ENCODE peak calls at places on chromosomes 11 and 22, in five cellular contexts. Q is K562, L is GM23338, O is GM12878, T is neural progenitor cell. W is an unnamed sample. For H3K27me3, the result is how much of the 10 kb centered on the place peaks cover.

GRCh38 chr11:102810943-102811528 is 13.1 kb upstream of the MMP1 start:
- DNase-seq in O (no peak), Q (no peak), T (peak), L (peak), W (peak)

GRCh38 chr11:47983464-47984397 is 3.4 kb downstream of the PTPRJ start:
- DNase-seq in L (no peak), O (no peak), Q (no peak), T (no peak), W (peak)

GRCh38 chr11:6596237-6596877 is 7.1 kb downstream of the RRP8 start:
- DNase-seq in L (no peak), T (no peak), Q (no peak), O (no peak), W (no peak)

GRCh38 chr22:36546932-36547331 is 18.0 kb upstream of the EIF3D start:
- DNase-seq in T (no peak), O (no peak), L (no peak), Q (no peak), W (no peak)

GRCh38 chr11:113389288-113389687 is 1.7 kb downstream of the ANKK1 start:
- DNase-seq in T (peak), Q (no peak), L (no peak), O (no peak), W (no peak)

GRCh38 chr11:1557904-1558831 is 13.9 kb downstream of the DUSP8 start:
- DNase-seq in T (no peak), Q (no peak), O (no peak), L (no peak), W (no peak)

GRCh38 chr22:20464096-20464614 is 26.5 kb upstream of the SCARF2 start:
- DNase-seq in T (no peak), Q (no peak), O (no peak), L (no peak), W (peak)

GRCh38 chr22:26016916-26017315 is 152.3 kb upstream of the SEZ6L start:
- DNase-seq in O (no peak), Q (no peak), T (no peak), L (no peak), W (no peak)

GRCh38 chr11:122230387-122230760 is 114.4 kb upstream of the BLID start:
- DNase-seq in O (no peak), L (no peak), T (no peak), Q (no peak), W (no peak)

GRCh38 chr11:131246589-131247164 is 123.7 kb upstream of the NTM start:
- DNase-seq in L (peak), O (no peak), T (peak), Q (peak), W (no peak)

GRCh38 chr11:18313985-18314763 is 7.8 kb downstream of the HPS5 start:
- DNase-seq in T (no peak), O (no peak), L (peak), Q (peak), W (no peak)

GRCh38 chr11:71436861-71437260 is 11.3 kb downstream of the DHCR7 start:
- DNase-seq in L (no peak), T (no peak), Q (no peak), O (no peak), W (no peak)

GRCh38 chr11:82765466-82766034 is 31.9 kb upstream of the FAM181B start:
- DNase-seq in Q (no peak), T (no peak), L (peak), O (no peak), W (no peak)

GRCh38 chr22:49052023-49052538 is 775.6 kb downstream of the BRD1 start:
- DNase-seq in T (no peak), Q (peak), O (no peak), L (no peak), W (no peak)

GRCh38 chr11:114366331-114367243 is 33.7 kb downstream of the C11orf71 start:
- DNase-seq in L (no peak), T (no peak), Q (no peak), O (no peak), W (no peak)

GRCh38 chr11:130580372-130580771 is 131.9 kb downstream of the ADAMTS15 start:
- DNase-seq in Q (no peak), L (peak), T (peak), O (no peak), W (no peak)

GRCh38 chr11:44899959-44900358 is 50.7 kb downstream of the TP53I11 start:
- DNase-seq in O (peak), T (peak), L (peak), Q (peak), W (peak)

GRCh38 chr11:48005878-48006277 is 25.5 kb downstream of the PTPRJ start:
- DNase-seq in T (peak), L (no peak), Q (no peak), O (no peak), W (no peak)

GRCh38 chr22:49435596-49435995 is 392.1 kb downstream of the BRD1 start:
- DNase-seq in L (no peak), O (no peak), T (no peak), Q (no peak), W (no peak)

GRCh38 chr22:36874309-36874696 is 13.5 kb downstream of the NCF4 start:
- DNase-seq in Q (no peak), L (no peak), O (no peak), T (no peak), W (no peak)

GRCh38 chr11:134236834-134237556 is 12.5 kb downstream of the VPS26B start:
- DNase-seq in O (no peak), Q (no peak), L (no peak), T (no peak), W (no peak)

GRCh38 chr11:62671272-62671603 is 235 bp upstream of the UQCC3 start:
- DNase-seq in L (no peak), O (no peak), T (no peak), Q (no peak), W (no peak)

GRCh38 chr11:44842219-44842618 is 108.5 kb downstream of the TP53I11 start:
- DNase-seq in L (no peak), O (no peak), Q (no peak), T (no peak), W (no peak)

GRCh38 chr11:16925495-16926065 is 88.6 kb downstream of the PLEKHA7 start:
- DNase-seq in O (no peak), T (peak), Q (no peak), L (peak), W (peak)

GRCh38 chr11:64720167-64720566 is 2.8 kb downstream of the NRXN2 start:
- DNase-seq in L (no peak), O (no peak), Q (no peak), T (no peak), W (no peak)

GRCh38 chr11:64722141-64723050 is 601 bp downstream of the NRXN2 start:
- DNase-seq in L (peak), Q (no peak), O (no peak), T (no peak), W (no peak)

GRCh38 chr11:64720640-64721358 is 2.2 kb downstream of the NRXN2 start:
- DNase-seq in O (no peak), Q (no peak), T (no peak), L (no peak), W (no peak)

GRCh38 chr11:64719406-64719805 is 3.6 kb downstream of the NRXN2 start:
- DNase-seq in T (no peak), O (no peak), Q (no peak), L (no peak), W (no peak)

DNA sequence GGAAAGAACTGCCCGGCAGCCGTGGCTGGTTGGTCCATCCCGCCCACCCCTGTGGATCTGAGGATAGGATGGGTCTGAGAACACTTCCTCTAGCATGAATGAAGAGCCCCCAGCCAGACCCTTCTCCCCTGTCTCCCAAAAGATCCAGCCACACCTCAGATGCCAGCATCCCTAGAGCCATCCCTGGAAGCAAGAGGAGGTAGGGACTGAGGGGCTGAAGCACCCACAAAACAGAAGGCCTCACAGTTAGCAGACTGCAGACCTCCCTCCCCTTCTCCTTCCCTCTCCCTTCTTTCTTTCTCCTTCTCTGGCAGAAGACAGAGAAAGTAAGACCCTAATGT is 1.7 kb downstream of the NRXN2 start:
- DNase-seq in Q (no peak), L (no peak), O (no peak), T (no peak), W (no peak)
- H3K27me3 ChIP-seq in Q (under half), L (under half), O (under half), T (half or more), W (half or more)

GRCh38 chr11:45924036-45924915 is 1.8 kb downstream of the LARGE2 start:
- DNase-seq in Q (no peak), T (peak), O (no peak), L (no peak), W (no peak)
- TF ChIP-seq EZH2 in Q (no peak), T (no peak), O (no peak), L (no peak), W (no peak)

GRCh38 chr11:12016246-12016645 is 7.8 kb upstream of the DKK3 start:
- DNase-seq in Q (no peak), L (no peak), O (no peak), T (no peak), W (no peak)

GRCh38 chr11:12019337-12019736 is 10.9 kb upstream of the DKK3 start:
- DNase-seq in Q (no peak), O (no peak), L (no peak), T (peak), W (no peak)

GRCh38 chr11:12017243-12017678 is 8.8 kb upstream of the DKK3 start:
- DNase-seq in Q (no peak), L (no peak), O (no peak), T (no peak), W (no peak)

GRCh38 chr11:12019867-12020416 is 11.5 kb upstream of the DKK3 start:
- DNase-seq in T (no peak), Q (no peak), O (no peak), L (no peak), W (no peak)

DNA sequence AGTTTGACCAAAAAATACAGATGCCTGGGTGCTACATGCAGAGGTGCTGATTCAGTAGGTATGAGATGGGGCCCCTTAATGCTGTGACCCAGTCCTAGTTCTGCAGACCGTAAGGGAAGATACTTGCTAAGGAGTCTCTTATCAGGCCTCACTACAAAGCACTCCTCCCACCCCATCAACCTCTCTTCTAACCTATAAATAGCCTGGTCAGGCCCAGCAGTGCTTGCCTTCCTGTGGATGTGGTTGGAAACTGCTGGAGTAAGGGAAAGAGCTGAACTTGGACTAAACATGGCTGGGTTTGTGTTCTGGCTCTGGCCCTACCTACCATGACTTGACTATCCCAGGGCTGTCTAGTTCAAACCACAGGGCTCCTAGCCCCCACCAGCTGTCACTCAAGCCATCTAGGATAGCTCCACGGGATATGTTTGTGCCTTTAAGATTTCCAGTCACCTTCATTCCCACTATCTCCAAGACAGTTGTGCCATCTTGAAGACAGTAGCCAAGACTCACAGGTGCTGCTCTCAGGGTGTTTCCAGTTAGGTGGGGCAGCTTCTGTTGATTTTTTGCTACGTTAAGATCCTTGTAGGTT is 9.5 kb upstream of the DKK3 start:
- DNase-seq in T (no peak), Q (peak), O (no peak), L (no peak), W (no peak)
- H3K27ac ChIP-seq in T (no peak), Q (no peak), O (no peak), L (no peak), W (no peak)

GRCh38 chr11:61489833-61490585 is 18.5 kb upstream of the LRRC10B start:
- DNase-seq in Q (peak), O (no peak), T (peak), L (peak), W (no peak)
- H3K27me3 ChIP-seq in Q (half or more), O (under half), T (under half), L (under half), W (half or more)

DNA sequence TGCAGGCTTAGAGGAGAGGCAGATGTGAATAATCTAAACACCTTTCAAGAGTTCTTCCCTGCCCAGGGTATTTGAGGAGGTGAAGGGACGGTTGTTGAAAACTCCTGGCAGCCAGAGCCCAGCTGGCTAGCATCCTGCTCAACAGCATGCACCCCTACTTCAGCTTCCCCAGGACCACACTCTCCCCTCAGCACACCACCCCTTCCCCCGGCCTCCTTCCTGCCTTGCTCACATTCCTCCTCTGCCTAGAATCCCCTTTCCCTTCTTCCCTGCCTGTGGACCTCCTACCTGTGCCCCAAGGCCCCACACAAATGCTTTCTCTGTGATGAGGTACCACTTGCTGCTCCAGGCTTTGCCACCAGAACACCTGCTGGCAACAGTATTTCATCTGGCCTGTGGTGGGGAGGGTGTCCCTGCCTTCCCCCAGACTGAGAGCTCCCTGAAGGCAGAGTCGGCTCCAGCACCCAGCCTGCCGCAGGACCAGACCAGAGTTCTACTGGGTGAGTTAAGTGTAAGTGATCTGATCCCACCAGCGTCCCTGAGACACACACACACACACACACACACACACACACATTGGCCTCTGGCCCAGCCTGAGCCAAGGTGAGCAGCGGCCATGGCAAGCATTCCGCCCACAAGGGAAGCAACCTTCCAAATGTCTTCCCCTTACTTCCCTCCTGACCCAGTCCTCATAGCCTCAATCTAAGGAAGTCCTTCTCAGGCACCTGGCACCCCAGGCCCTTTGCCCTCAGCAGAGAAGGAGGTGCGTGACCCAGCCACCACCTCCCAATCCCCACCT is 79.5 kb downstream of the PDE2A start:
- DNase-seq in T (peak), Q (no peak), O (no peak), L (peak), W (no peak)
- TF ChIP-seq EZH2 in T (no peak), Q (no peak), O (no peak), L (no peak), W (no peak)

GRCh38 chr11:123588117-123588815 is 66.2 kb downstream of the SCN3B start:
- DNase-seq in O (no peak), T (no peak), Q (no peak), L (no peak), W (no peak)
- H3K27ac ChIP-seq in O (no peak), T (no peak), Q (no peak), L (no peak), W (no peak)

GRCh38 chr11:119316017-119316728 is 757 bp downstream of the MCAM start:
- DNase-seq in O (no peak), T (peak), L (no peak), Q (no peak), W (no peak)
- H3K27me3 ChIP-seq in O (under half), T (under half), L (under half), Q (under half), W (under half)

DNA sequence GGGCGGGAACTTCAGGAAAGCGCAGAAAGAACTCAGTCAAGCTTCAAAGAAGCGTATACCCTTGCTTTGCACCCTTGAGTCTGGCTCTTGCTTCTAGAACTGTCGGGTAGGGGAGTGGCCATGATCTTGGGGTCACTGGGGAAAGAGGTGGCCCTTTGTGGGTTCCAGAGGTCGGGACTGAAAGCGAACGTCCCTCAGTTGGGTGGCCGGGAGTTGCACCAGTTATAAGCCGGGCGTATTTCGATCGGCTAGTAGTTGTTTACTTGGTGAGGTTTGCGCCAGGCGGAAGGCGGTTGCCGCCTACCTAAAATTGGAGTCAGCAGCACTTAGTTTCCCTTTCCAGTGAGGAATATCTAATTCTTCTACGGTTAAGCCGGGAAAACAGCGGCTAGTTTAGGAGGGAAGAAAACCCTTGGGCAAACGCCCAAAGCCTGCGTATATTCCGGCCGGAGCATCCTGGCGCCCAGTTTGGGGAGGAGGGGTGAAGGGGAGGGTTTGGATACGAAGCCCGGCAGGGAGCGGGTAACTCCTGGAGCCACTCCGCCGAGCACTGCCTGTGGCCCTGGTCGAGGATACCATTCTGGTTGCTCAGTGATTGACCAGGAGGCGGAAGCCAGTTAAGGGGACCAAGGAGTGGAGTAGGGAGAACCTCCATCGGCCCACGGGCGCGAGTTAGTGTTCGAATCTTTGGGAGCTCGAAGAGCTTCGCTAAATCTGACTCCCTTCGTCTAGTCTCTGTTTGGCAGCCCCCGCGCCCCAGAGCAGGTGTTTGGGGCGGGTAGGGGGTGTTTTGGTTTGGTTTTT is 810 bp upstream of the WT1 start:
- DNase-seq in T (peak), Q (no peak), L (peak), O (no peak), W (no peak)
- TF ChIP-seq EZH2 in T (peak), Q (no peak), L (peak), O (no peak), W (no peak)

GRCh38 chr11:35165416-35166368 is 26.7 kb downstream of the CD44 start:
- DNase-seq in T (peak), Q (no peak), L (no peak), O (peak), W (peak)
- H3K27ac ChIP-seq in T (no peak), Q (no peak), L (no peak), O (peak), W (peak)

DNA sequence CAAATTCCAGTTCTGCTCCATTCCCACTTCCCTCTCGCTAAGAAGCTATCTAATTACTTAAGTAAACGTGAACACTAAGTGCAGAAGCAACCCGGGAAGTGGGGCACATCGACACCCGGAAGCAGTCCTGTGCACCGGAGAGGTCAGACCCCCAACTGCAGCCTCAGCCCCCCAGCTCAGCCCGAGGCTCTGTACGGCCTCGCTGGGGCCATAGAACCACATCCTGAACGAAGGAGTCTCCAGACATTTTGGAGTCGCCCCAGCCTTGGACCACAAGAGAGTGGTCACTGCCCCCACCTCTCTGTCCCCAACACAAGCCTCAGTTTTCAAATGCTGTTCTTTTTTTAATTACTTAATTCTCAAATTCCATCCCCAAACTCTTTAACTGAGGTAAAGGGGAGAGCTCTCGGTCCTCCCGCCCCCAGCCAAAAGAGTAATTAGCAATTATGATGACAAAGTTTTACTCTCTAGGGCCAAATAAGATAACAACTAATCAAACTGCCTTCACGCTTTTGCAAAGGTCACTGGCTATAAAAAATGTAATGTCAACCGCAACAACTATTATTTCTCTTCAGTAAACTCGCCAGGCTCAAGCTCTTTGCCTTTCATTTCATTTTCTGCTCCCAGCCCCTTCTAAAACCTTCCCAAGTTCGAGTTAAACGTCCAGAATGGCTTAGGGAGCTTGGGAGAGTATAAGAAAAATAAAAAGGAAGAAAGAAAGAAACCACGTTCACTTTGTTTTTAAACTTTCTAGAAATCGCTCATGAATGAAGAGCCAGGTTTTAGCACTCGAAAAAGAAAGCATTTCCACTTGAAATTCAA is 2.2 kb downstream of the PAX6 start:
- DNase-seq in L (peak), Q (no peak), T (peak), O (no peak), W (no peak)
- H3K27me3 ChIP-seq in L (half or more), Q (half or more), T (half or more), O (under half), W (half or more)